ENCODE peak calls at places on chromosomes 12 and 14, in four cellular contexts. X is GM12878, K is neural progenitor cell, O is fibroblast of lung. U is an unnamed sample.

GRCh38 chr12:130876297-130876696 is 4.4 kb downstream of the RAN start:
- DNase-seq in X (no peak), K (no peak), O (no peak), U (no peak)

GRCh38 chr12:116277393-116278258 is at the start of gene MED13L:
- DNase-seq in X (no peak), K (peak), O (peak), U (peak)

GRCh38 chr14:104120281-104120741 is 18.1 kb upstream of the KIF26A start:
- DNase-seq in X (no peak), K (no peak), O (no peak), U (no peak)

GRCh38 chr14:101709962-101710891 is 51.3 kb upstream of the PPP2R5C start:
- DNase-seq in X (no peak), K (no peak), O (no peak), U (peak)

GRCh38 chr12:44000309-44000952 is 164.6 kb downstream of the TMEM117 start:
- DNase-seq in X (no peak), K (peak), O (peak), U (peak)

GRCh38 chr12:31035944-31036665 is 37.6 kb upstream of the DDX11 start:
- DNase-seq in X (no peak), K (no peak), O (peak), U (no peak)

GRCh38 chr14:68729556-68729955 is 63.3 kb downstream of the ZFP36L1 start:
- DNase-seq in X (no peak), K (no peak), O (no peak), U (no peak)

GRCh38 chr14:25400607-25401206 is 350.8 kb upstream of the STXBP6 start:
- DNase-seq in X (no peak), K (peak), O (peak), U (peak)

GRCh38 chr12:46717159-46717558 is 108.6 kb downstream of the SLC38A4 start:
- DNase-seq in X (no peak), K (no peak), O (no peak), U (no peak)

GRCh38 chr14:24132061-24132685 is 1.7 kb downstream of the FITM1 start:
- DNase-seq in X (no peak), K (no peak), O (no peak), U (no peak)

GRCh38 chr14:47917344-47917954 is 242.0 kb upstream of the MDGA2 start:
- DNase-seq in X (no peak), K (peak), O (peak), U (peak)

GRCh38 chr14:24818054-24818822 is 184.2 kb upstream of the GZMB start:
- DNase-seq in X (no peak), K (no peak), O (peak), U (peak)

GRCh38 chr14:56133547-56133946 is 15.3 kb downstream of the PELI2 start:
- DNase-seq in X (no peak), K (peak), O (no peak), U (no peak)

GRCh38 chr14:26415618-26416123 is 182.2 kb downstream of the NOVA1 start:
- DNase-seq in X (no peak), K (no peak), O (peak), U (no peak)

GRCh38 chr14:23300687-23301223 is 1.9 kb downstream of the PPP1R3E start:
- DNase-seq in X (no peak), K (peak), O (peak), U (peak)

GRCh38 chr12:25491396-25491948 is 61.6 kb downstream of the LMNTD1 start:
- DNase-seq in X (no peak), K (peak), O (no peak), U (no peak)

DNA sequence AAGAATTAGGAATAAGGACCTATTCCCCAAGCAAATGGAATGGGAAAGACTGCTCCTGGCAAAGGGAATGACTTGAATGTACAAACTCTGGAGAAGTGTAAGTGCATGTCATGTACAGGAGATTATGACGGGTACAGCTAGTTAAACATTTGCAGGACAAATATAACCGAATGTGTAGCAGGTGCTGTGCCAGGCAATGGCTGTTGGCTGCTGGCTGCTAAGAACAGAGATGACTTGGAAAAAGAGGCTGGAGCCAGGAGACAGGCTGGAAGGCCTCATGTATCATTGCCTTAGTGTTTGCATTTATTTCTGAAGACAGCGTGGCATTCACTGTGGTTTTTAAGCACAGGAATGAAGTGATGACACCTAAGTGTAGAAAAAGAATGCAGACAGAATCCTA is 136.8 kb downstream of the TTC8 start:
- DNase-seq in X (no peak), K (no peak), O (peak), U (no peak)
- TF ChIP-seq EZH2 in X (no peak), K (no peak), O (no peak), U (no peak)

GRCh38 chr14:36506732-36507614 is 13.1 kb downstream of the NKX2-1 start:
- DNase-seq in X (no peak), K (no peak), O (no peak), U (no peak)
- TF ChIP-seq EZH2 in X (no peak), K (no peak), O (no peak), U (no peak)

GRCh38 chr12:61071015-61071414 is 1189.2 kb upstream of the USP15 start:
- DNase-seq in X (no peak), K (no peak), O (no peak), U (no peak)
- TF ChIP-seq EZH2 in X (no peak), K (no peak), O (no peak), U (no peak)

DNA sequence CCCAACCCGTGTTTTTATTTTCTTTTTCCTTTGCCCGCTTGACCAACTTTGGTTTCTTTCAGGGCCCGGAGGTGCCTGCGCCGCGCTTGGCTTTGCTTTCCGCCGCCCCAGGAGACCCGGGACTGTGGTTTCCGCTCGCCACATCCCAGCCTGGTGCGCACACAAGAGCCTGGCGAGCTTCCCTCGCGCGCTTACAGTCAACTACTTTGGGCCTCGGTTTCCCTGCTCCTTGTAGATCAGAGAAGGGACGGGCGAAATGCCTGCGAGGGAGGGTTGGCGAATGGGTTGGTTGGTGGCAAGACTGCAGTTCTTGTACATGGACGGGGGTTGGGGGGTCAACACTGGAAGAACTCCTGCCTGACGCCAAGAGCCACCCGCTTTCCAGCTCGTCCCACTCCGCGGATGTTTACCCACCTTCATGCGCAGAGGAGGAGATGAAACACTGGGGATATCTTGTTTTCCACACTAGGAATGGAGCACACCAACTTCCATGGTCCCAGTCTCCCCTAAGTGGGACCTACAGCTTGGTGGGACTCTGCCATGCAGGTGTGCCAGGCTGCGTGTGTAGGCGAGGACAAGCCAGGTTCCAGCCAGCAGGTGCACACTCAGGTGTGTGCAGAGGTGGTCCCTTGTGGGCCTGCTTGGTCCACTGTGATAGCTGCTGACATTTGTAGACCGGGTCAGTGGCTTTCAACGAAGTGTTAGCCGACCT is 16.6 kb upstream of the TBX3 start:
- DNase-seq in X (no peak), K (peak), O (no peak), U (no peak)
- TF ChIP-seq EZH2 in X (no peak), K (peak), O (no peak), U (no peak)

GRCh38 chr12:101675555-101675954 is 21.9 kb upstream of the CHPT1 start:
- DNase-seq in X (no peak), K (no peak), O (no peak), U (peak)
- TF ChIP-seq EZH2 in X (no peak), K (no peak), O (no peak), U (no peak)

DNA sequence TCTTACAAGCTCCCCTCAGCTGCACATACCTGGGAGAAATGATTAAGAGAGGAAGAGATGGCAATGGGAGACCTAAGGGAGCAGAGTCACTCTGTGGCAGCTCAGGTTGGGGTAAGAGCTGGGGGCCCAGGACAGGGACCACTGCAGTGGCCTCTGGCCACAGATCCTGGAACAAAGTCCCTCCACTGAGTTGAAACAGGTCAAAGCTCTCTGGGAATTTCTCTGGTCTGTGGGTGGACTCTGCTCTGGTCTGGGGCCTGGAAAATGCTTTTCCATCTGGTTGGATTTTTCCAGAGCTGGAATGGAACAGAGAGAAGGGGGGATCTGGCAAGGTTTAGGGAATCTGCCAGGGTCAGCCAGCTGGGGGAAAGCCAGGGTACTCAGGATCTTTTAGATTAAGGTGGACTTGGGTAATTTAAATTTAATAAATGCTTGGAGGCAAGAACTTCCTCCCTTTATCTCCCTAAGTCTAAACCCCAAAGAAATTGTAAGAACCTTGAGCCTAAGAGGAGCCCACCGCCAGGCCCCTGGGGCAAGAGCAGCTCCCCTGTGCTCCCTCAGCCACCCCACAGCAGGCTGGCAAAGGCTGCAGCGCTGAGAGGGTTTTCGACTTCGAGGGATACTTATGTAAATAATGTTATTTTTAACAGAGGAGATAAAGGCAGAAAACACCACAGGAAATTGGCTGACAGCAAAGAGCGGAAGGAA is 3.7 kb downstream of the HOXC10 start:
- DNase-seq in X (no peak), K (no peak), O (no peak), U (no peak)
- TF ChIP-seq EZH2 in X (no peak), K (no peak), O (no peak), U (no peak)

GRCh38 chr12:120670667-120671066 is 16.3 kb upstream of the MLEC start:
- DNase-seq in X (peak), K (no peak), O (no peak), U (no peak)
- TF ChIP-seq EZH2 in X (no peak), K (no peak), O (no peak), U (no peak)

DNA sequence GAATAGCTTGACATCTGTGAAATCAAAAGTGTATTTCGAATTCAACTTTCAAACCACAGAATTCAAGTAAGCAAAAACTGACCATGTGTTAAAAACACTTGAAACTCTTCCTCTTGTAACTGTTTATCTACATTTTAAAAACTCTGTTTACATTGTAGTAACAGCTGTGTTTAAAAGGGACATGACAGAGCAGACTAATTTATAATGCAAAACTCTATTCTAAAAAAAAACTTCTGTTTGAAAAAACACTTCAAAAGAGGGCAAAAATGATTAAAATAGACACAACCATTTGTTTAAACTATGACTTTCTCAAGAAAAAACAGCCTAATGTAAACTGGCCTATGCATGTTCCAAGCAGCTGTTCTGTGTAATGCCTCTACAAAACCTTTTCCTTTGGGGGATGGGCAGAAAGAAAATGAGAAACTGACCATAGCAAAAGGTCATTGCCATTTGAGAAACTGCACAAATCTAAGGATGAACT is 149.1 kb upstream of the HMGA2 start:
- DNase-seq in X (no peak), K (no peak), O (peak), U (no peak)
- TF ChIP-seq EZH2 in X (no peak), K (no peak), O (no peak), U (no peak)

U was measured in HepG2.